ENCODE peak calls at places on chromosome X, in eight cellular contexts. D is foreskin fibroblast, P is psoas muscle, F is breast epithelium, R is heart right ventricle, I is HCT116, M is AG04449, Y is AG09309. S is an unnamed sample.
A peak's percentile ranks its signal among the peaks of the same experiment; 100 is the strongest.

GRCh38 chrX:110167952-110168451 is 149.9 kb downstream of the AMMECR1 start:
- DNase-seq in D (peak; percentile 43), P (peak; percentile 60), F (no peak), R (peak; percentile 14), I (no peak), M (no peak), Y (no peak), S (no peak)

GRCh38 chrX:13428055-13428786 is 108.4 kb upstream of the ATXN3L start:
- DNase-seq in D (peak; percentile 90), P (no peak), F (no peak), R (no peak), I (peak; percentile 26), M (peak; percentile 61), Y (no peak), S (no peak)

GRCh38 chrX:40303256-40304077 is 205.7 kb upstream of the BCOR start:
- DNase-seq in D (no peak), P (no peak), F (no peak), R (no peak), I (no peak), M (no peak), Y (no peak), S (no peak)

GRCh38 chrX:46551494-46552128 is 6.4 kb upstream of the ZNF674 start:
- DNase-seq in D (peak; percentile 34), P (no peak), F (no peak), R (no peak), I (no peak), M (no peak), Y (no peak), S (no peak)

GRCh38 chrX:103063918-103064434 is at the start of gene BEX1:
- DNase-seq in D (peak; percentile 86), P (peak; percentile 51), F (no peak), R (no peak), I (no peak), M (peak; percentile 3), Y (no peak), S (no peak)

GRCh38 chrX:65679071-65679540 is 11.7 kb downstream of the MSN start:
- DNase-seq in D (peak; percentile 61), P (no peak), F (no peak), R (no peak), I (no peak), M (no peak), Y (no peak), S (no peak)

GRCh38 chrX:74234829-74235228 is 69.2 kb upstream of the ZCCHC13 start:
- DNase-seq in D (no peak), P (no peak), F (no peak), R (no peak), I (no peak), M (no peak), Y (no peak), S (no peak)

GRCh38 chrX:132199941-132200340 is 19.3 kb downstream of the RAP2C start:
- DNase-seq in D (no peak), P (no peak), F (no peak), R (no peak), I (no peak), M (no peak), Y (no peak), S (no peak)

GRCh38 chrX:152896450-152896849 is 1.4 kb upstream of the ZNF185 start:
- DNase-seq in D (peak; percentile 66), P (no peak), F (no peak), R (no peak), I (peak; percentile 29), M (no peak), Y (no peak), S (no peak)

GRCh38 chrX:47807548-47807947 is 29.2 kb upstream of the ZNF81 start:
- DNase-seq in D (no peak), P (no peak), F (no peak), R (no peak), I (no peak), M (no peak), Y (no peak), S (no peak)

GRCh38 chrX:118181030-118181429 is 64.4 kb upstream of the KLHL13 start:
- DNase-seq in D (peak; percentile 62), P (no peak), F (no peak), R (no peak), I (no peak), M (no peak), Y (no peak), S (no peak)

DNA sequence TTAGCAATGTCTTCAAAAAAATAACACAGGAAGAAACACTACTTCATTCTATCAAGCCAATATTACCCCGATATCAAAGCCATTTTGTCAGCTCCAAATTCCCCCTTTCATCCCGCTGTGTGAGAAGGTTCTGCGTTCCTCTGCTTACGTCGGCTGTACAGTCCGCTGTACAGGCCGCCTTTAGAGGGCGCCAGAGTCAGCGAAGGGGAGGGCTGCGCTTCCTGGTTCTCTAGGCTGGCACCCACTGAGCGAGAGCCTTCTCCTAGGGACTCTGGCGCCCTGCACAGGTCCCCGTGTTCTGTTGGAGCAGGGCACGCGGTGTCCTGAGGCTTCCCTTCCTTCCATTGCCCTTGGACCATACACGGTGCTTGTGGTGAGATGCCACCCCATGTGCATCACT is 25.3 kb upstream of the CT45A1 start:
- DNase-seq in D (no peak), P (no peak), F (no peak), R (no peak), I (peak; percentile 18), M (no peak), Y (no peak), S (no peak)
- TF ChIP-seq CTCF in D (no peak), P (no peak), F (no peak), R (no peak), I (peak; percentile 53), M (peak; percentile 9), Y (peak; percentile 46), S (no peak)

DNA sequence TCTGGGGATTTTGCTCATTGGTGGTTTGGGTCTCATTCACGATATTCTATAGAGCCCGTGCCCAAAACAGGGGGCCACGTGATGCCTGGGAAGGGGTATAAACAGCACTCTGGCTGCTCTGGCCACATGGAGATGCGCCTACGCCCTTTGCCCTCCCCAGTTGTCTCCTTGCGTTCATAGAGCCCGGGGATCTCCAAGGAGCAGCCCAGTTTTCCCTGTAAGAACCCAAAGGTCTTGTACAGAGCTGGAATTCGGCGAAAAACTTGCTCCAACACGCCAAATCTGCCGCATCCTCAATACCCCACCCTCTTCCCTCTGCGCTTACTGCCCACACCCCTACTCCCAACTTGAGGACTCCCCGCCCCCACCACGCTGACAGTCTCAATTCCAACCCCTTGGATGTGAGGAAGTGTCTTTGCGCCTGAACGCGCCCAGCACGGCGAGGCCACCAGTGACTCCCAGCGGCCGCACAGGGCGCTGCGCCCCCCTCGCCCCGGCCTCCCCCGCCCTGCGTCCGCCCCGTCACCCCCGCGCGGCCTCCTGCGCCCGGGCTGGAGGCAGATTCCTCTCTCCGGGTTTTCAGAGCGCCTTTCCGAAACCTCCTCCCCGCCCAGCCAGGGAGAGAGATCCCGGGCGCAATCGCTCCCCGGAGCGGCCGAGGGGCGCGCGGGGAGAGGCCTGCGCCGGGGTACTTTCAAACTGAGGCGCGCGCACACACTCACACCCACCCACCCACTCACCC is at the start of gene NHS:
- DNase-seq in D (peak; percentile 90), P (peak; percentile 77), F (peak; percentile 52), R (peak; percentile 63), I (peak; percentile 61), M (no peak), Y (peak; percentile 20), S (no peak)
- TF ChIP-seq CTCF in D (peak; percentile 21), P (peak; percentile 31), F (peak; percentile 21), R (peak; percentile 36), I (peak; percentile 49), M (peak; percentile 65), Y (peak; percentile 34), S (no peak)

DNA sequence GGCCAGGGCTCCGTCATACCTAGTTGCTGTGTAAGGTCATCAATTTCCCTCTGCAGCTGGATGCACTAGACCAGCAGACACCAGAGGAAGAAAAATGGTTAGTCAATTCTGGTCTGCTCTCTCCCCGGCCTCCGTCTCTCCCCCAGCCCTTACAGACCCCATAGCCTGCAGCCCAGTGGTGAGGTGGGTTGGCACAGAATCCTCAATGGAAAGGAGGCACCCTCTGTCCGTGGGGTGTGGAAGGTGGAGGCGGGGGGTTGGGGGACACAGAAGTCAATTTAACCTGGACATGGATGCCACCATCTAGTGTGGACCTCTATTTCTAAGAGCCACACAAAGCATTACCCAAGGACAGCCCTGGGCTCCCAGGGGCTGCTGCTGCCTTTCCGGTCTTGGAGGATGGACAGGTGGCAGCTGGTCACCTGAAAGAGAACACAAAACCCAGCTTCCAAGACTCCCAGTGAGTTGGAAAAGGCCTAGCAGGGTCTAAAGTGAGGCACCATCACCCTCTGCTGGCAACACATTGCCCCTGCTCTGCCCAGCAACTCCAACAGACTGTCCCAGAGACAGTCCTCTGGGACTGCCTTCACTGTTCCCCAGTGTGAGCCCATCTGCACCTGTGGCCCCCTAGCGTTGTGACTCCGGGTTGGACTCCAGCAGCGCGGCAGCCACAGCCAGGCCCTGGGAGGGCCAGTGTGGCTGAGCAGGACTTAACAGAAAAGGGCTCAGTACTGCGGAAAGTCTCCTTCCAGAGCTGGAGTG is 40.1 kb upstream of the NHSL2 start:
- DNase-seq in D (peak; percentile 1), P (no peak), F (no peak), R (no peak), I (peak; percentile 39), M (no peak), Y (no peak), S (no peak)
- TF ChIP-seq CTCF in D (no peak), P (no peak), F (no peak), R (no peak), I (peak; percentile 53), M (peak; percentile 5), Y (peak; percentile 33), S (no peak)

DNA sequence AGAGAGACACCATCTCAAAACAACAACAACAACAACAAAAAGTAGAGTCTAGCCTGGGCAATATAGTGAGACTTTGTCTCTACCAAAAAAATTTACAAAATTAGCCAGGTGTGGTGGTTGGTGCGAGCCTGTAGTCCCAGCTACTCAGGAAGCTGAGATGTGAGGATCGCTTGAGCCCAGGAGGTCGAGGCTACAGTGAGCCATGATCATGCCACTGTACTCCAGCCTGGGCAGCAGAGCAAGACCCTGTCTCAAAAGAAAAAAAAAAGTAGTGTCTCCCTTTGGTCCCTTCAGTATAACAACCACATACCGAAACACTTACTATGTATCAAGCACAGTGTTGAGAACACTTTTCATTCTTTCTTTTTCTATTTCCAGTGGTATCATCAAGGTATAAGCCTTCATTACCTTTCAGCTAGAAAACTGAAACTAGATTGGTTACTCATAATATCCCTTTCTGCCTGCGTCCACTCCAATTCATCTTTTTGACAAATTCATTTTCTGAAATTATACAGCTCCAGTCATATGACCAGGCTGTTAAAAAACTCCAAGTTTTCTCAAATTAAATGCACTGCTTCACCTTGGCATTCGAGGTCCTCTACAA is 54.1 kb downstream of the RPS6KA3 start:
- DNase-seq in D (no peak), P (no peak), F (no peak), R (no peak), I (no peak), M (no peak), Y (no peak), S (no peak)
- TF ChIP-seq CTCF in D (no peak), P (no peak), F (no peak), R (no peak), I (no peak), M (no peak), Y (no peak), S (no peak)